ENCODE peak calls at places on chromosomes 11 and 22, in ten cellular contexts. P is prostate gland, R is ovary, W is GM12891, B is H54, M is esophagus squamous epithelium, L is IMR-90, J is breast epithelium, S is adrenal gland, U is right lobe of liver. X is an unnamed sample.

GRCh38 chr11:69702769-69703510 is 882 bp downstream of the FGF19 start:
- DNase-seq in W (no peak), P (no peak), U (no peak), M (no peak), S (no peak), J (no peak), B (no peak), R (no peak), L (no peak), X (no peak)

GRCh38 chr22:39185601-39186012 is 33.1 kb upstream of the CBX7 start:
- DNase-seq in W (no peak), B (no peak), S (peak), P (peak), U (no peak), M (no peak), L (peak), J (peak), R (no peak), X (peak)

GRCh38 chr11:17538731-17539130 is 5.5 kb downstream of the USH1C start:
- DNase-seq in J (no peak), S (no peak), P (no peak), U (no peak), R (no peak), B (no peak), L (no peak), W (no peak), M (no peak), X (no peak)

GRCh38 chr11:72568861-72569260 is 105.4 kb downstream of the PDE2A start:
- DNase-seq in U (no peak), R (no peak), P (no peak), J (no peak), L (no peak), B (no peak), M (no peak), W (no peak), S (no peak), X (no peak)

GRCh38 chr11:15258433-15259350 is 144.0 kb downstream of the INSC start:
- DNase-seq in P (no peak), L (peak), J (no peak), B (no peak), R (no peak), M (no peak), S (no peak), U (no peak), W (no peak), X (no peak)

GRCh38 chr11:15370774-15371173 is 256.1 kb downstream of the INSC start:
- DNase-seq in M (no peak), S (no peak), B (no peak), L (no peak), U (no peak), J (no peak), P (no peak), W (no peak), R (no peak), X (no peak)

GRCh38 chr11:967995-968751 is 42.5 kb downstream of the AP2A2 start:
- DNase-seq in L (no peak), B (no peak), J (no peak), W (no peak), P (no peak), R (no peak), U (no peak), S (no peak), M (no peak), X (no peak)

GRCh38 chr11:112784323-112785073 is 176.7 kb upstream of the NCAM1 start:
- DNase-seq in B (no peak), R (peak), W (no peak), L (no peak), S (peak), J (no peak), M (no peak), P (peak), U (peak), X (no peak)

GRCh38 chr11:78354741-78355705 is 62.6 kb downstream of the GAB2 start:
- DNase-seq in W (no peak), S (no peak), R (no peak), L (no peak), J (no peak), M (no peak), U (no peak), P (no peak), B (no peak), X (no peak)

GRCh38 chr11:133408936-133409335 is 123.4 kb downstream of the OPCML start:
- DNase-seq in W (no peak), L (no peak), B (no peak), J (no peak), P (no peak), U (no peak), R (no peak), S (no peak), M (no peak), X (no peak)

GRCh38 chr11:73348838-73349237 is 27.4 kb upstream of the RELT start:
- DNase-seq in U (no peak), R (no peak), J (no peak), L (no peak), S (no peak), M (no peak), P (no peak), W (no peak), B (no peak), X (no peak)

GRCh38 chr22:44180706-44181032 is at the start of gene PARVG:
- DNase-seq in W (peak), P (no peak), R (no peak), B (no peak), L (no peak), S (no peak), U (no peak), M (no peak), J (no peak), X (no peak)

GRCh38 chr22:17349172-17349571 is 20.1 kb upstream of the CECR2 start:
- DNase-seq in U (no peak), J (no peak), P (no peak), B (no peak), W (no peak), M (no peak), R (no peak), S (no peak), L (no peak), X (no peak)

DNA sequence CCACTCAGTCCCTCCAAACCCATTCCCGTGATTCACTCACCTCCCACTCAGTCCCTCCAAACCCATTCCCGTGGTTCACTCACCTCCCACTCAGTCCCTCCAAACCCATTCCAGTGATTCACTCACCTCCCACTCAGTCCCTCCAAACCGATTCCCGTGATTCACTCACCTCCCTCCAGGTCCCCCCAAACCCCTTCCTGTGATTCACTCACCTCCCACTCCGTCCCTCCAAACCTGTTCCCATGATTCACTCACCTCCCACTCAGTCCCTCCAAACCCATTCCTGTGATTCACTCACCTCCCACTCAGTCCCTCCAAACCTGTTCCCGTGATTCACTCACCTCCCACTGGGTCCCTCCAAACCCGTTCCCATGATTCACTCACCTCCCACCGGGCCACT is 639.6 kb downstream of the BRD1 start:
- DNase-seq in R (no peak), W (no peak), J (no peak), S (no peak), U (no peak), B (no peak), M (no peak), L (no peak), P (no peak), X (no peak)
- TF ChIP-seq POLR2A in R (no peak), W (no peak), J (no peak), S (no peak), U (no peak), B (no peak), M (no peak), L (no peak), P (no peak), X (no peak)

GRCh38 chr11:65637794-65638317 is at the start of gene SIPA1:
- DNase-seq in R (peak), M (no peak), S (peak), W (peak), J (no peak), P (peak), U (peak), L (peak), B (peak), X (no peak)
- TF ChIP-seq POLR2A in R (peak), M (peak), S (peak), W (peak), J (no peak), P (peak), U (peak), L (no peak), B (peak), X (peak)

DNA sequence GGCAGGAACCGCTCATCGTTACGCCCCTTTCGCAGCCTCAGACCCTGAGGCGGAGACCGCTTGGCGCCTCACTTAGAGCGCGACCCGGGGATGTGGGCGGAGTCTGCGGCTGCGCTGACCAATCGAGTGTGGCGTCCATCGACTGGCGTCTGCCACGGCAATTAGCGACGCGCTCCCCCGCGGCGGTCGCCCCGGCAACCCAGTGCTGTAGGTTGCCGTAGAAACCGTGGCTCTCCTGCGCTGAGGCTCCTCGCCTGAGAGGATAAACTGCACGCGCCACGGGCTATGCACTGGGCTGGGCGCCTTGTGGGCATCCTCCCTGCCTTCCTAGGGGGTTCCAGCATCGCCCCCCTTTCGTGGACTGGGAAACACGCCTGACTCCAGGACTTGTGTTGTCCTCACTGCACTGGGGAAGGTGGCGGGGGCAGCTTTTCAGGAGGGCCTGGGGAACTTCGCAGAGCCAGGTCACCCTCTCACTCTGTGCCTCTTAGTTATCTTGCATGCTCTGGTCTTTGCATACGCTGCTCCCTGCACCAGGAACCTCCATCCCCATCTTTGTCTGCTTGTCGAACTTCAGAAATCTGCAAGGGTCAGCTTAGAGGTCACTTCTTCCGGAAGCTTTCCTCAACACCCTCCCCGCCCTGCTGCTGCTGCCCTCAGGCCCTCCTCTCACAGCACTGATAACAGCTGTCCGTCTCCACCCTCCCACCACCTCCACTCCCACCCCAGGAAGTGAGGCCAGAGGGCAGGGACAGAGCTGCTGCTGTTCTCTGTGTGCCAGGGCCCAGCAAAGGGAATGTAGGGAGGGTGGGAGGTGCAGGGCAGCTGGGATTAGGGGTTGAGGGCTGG is 539 bp upstream of the P2RX6 start:
- DNase-seq in W (peak), B (peak), L (peak), M (peak), S (peak), R (peak), P (peak), J (no peak), U (peak), X (no peak)
- TF ChIP-seq POLR2A in W (no peak), B (peak), L (no peak), M (no peak), S (no peak), R (no peak), P (no peak), J (no peak), U (no peak), X (no peak)

GRCh38 chr11:65468874-65469333 is 29.9 kb upstream of the MALAT1 start:
- DNase-seq in P (peak), W (no peak), M (no peak), B (no peak), J (peak), L (no peak), R (no peak), U (peak), S (peak), X (no peak)

GRCh38 chr11:65473275-65473860 is 25.5 kb upstream of the MALAT1 start:
- DNase-seq in L (peak), W (no peak), M (no peak), P (no peak), S (no peak), R (no peak), B (no peak), J (no peak), U (no peak), X (no peak)

GRCh38 chr11:65470433-65470832 is 28.4 kb upstream of the MALAT1 start:
- DNase-seq in B (no peak), J (no peak), W (no peak), M (no peak), R (no peak), P (no peak), S (no peak), U (no peak), L (no peak), X (no peak)

GRCh38 chr11:65476632-65477270 is 22.1 kb upstream of the MALAT1 start:
- DNase-seq in B (no peak), P (no peak), R (no peak), U (no peak), L (no peak), M (no peak), J (no peak), W (no peak), S (no peak), X (peak)

DNA sequence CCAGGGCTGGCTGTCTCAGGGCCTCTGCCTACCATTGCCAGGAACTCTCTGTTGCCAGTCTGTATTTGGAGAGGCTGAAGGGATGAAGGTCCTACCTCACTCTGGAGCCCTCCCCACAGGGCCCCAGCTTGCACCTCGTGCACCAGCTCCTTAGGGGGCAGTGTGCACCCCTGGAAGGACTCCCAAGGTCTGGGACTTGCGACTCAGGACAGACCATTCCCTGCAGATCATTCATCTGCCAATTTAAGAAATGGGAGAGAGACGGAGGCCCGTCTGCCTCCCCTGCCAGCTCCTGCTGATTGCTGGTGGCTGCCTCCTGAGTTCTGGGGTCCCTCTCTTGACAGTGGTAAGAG is 27.5 kb upstream of the MALAT1 start:
- DNase-seq in S (peak), B (no peak), M (no peak), W (no peak), U (no peak), L (peak), R (peak), J (peak), P (peak), X (no peak)
- TF ChIP-seq POLR2A in S (no peak), B (no peak), M (no peak), W (no peak), U (no peak), L (peak), R (no peak), J (no peak), P (no peak), X (no peak)

GRCh38 chr11:116852261-116853125 is 15.1 kb upstream of the APOA1 start:
- DNase-seq in P (peak), W (no peak), B (no peak), J (no peak), S (peak), U (no peak), L (peak), R (peak), M (no peak), X (no peak)
- TF ChIP-seq POLR2A in P (no peak), W (no peak), B (no peak), J (no peak), S (no peak), U (no peak), L (no peak), R (no peak), M (no peak), X (no peak)

GRCh38 chr11:123179571-123179970 is 15.5 kb downstream of the CLMP start:
- DNase-seq in L (no peak), M (no peak), S (no peak), B (no peak), P (no peak), J (no peak), U (no peak), W (no peak), R (no peak), X (no peak)

GRCh38 chr11:123174196-123175183 is 20.6 kb downstream of the CLMP start:
- DNase-seq in P (no peak), J (no peak), M (no peak), L (peak), B (no peak), S (peak), U (no peak), R (peak), W (no peak), X (no peak)

GRCh38 chr11:123173856-123174186 is 21.2 kb downstream of the CLMP start:
- DNase-seq in P (no peak), L (no peak), S (no peak), W (no peak), J (no peak), B (no peak), R (no peak), U (no peak), M (no peak), X (no peak)

GRCh38 chr11:123178166-123178565 is 16.9 kb downstream of the CLMP start:
- DNase-seq in U (no peak), P (no peak), L (no peak), J (no peak), W (no peak), R (no peak), B (no peak), S (no peak), M (no peak), X (no peak)

GRCh38 chr11:123176785-123177184 is 18.3 kb downstream of the CLMP start:
- DNase-seq in P (no peak), R (no peak), M (no peak), J (no peak), L (no peak), W (no peak), U (no peak), B (no peak), S (no peak), X (no peak)
- TF ChIP-seq POLR2A in P (no peak), R (no peak), M (no peak), J (no peak), L (no peak), W (no peak), U (no peak), B (no peak), S (no peak), X (no peak)

DNA sequence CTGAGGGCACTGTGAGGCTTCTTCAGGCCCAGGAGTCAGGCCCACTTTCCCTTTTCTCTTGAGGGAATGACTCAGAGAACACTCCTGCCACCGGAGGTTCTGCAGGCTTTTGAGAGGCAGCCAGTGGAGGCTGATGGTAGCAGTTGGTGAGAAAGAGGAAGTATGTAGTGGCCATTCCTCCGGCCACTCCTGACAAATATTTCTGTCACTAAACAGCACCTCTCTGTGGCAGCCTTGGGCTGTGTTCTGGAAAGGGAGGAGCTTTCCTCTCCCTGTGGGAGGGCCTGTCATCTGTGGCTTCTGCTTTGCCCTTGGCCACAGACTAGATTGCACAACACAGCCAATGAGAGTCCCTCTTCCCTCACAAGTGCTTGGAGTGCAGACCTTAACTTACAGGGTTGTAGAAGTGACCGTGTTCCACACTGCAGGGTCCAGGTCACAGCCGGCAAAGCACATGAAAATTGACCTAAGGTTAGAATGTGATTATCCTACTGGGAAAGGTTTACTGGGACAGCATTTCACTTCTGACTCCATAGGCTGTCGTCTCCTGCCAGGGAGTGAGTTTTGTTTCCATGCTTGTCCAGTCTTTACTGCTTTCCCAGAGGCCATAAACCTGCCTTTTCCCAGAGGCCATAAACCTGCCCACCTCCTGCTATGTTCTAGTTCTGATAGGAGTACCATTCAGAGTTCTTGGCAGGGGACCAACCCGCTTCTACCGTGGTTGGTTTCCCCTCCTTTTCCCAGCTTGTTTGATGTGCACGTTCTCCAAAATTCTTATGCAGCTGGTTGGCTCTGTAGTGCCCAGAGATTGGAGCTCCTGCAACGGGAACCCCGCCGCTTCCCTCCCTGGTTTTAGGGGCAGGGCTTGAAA is 33.3 kb downstream of the MARK2 start:
- DNase-seq in S (peak), J (peak), U (peak), L (peak), P (peak), R (peak), W (peak), M (no peak), B (peak), X (no peak)
- TF ChIP-seq POLR2A in S (no peak), J (no peak), U (peak), L (no peak), P (peak), R (no peak), W (no peak), M (no peak), B (no peak), X (no peak)

GRCh38 chr22:23180301-23180892 is at the start of gene BCR:
- DNase-seq in W (peak), J (no peak), M (no peak), B (peak), L (peak), S (peak), P (peak), R (peak), U (peak), X (no peak)
- TF ChIP-seq POLR2A in W (no peak), J (no peak), M (peak), B (no peak), L (no peak), S (no peak), P (peak), R (peak), U (peak), X (no peak)

GRCh38 chr11:76140912-76141574 is 65.3 kb downstream of the WNT11 start:
- DNase-seq in J (no peak), U (no peak), S (no peak), W (no peak), M (no peak), B (no peak), R (no peak), P (peak), L (no peak), X (no peak)
- TF ChIP-seq POLR2A in J (no peak), U (no peak), S (no peak), W (no peak), M (no peak), B (no peak), R (no peak), P (no peak), L (no peak), X (no peak)

DNA sequence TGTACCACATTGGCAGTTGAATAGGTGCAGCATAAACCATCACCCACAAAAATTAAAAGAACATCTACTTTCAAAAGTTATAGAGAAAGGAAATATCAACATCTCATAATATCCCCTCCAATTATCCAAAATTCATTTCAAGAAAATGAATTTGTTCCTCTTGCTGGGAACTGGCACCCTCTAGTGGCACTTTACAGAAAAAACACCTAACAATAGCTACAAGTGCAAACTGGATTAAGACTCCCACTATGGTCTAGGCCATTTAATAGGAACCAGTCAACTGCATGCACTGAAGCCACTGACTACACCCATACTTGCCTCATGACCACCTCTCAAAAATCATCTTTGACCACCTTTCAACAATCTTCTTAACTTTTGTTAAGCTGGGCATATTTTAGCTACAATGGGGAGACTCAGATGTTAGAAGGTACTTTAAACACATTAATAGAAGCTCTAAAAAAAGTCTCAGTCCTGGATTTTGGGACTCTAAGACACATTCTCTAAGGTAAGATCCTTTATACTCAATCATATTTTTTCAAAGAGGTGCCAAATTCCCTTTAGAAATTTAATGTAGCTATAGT is 17.3 kb downstream of the TRAF6 start:
- DNase-seq in S (peak), B (no peak), U (no peak), M (no peak), J (no peak), W (no peak), P (no peak), R (no peak), L (peak), X (no peak)
- TF ChIP-seq POLR2A in S (no peak), B (no peak), U (no peak), M (no peak), J (no peak), W (no peak), P (no peak), R (no peak), L (no peak), X (no peak)

X was measured in vagina.